ENCODE peak calls at places on chromosomes 5 and 9, in six cellular contexts. W is mammary epithelial cell; E is lower lobe of right lung; M is AG10803; O is CD4-positive, alpha-beta T cell; C is adrenal gland. H is an unnamed sample.

GRCh38 chr5:140565780-140566095 is 1.1 kb downstream of the SLC35A4 start:
- DNase-seq in W (no peak), E (peak), M (no peak), O (no peak), C (peak), H (peak)

GRCh38 chr5:109852371-109853160 is 162.8 kb downstream of the MAN2A1 start:
- DNase-seq in W (no peak), E (no peak), M (peak), O (no peak), C (no peak), H (peak)

GRCh38 chr9:136700959-136701664 is 11.3 kb upstream of the DIPK1B start:
- DNase-seq in W (no peak), E (peak), M (no peak), O (peak), C (no peak), H (no peak)

GRCh38 chr9:133506653-133507038 is 18.1 kb downstream of the MYMK start:
- DNase-seq in W (no peak), E (no peak), M (peak), O (no peak), C (peak), H (peak)

GRCh38 chr9:111632051-111632450 is 917 bp downstream of the DNAJC25 start:
- DNase-seq in W (peak), E (no peak), M (peak), O (no peak), C (no peak), H (no peak)

GRCh38 chr5:172173771-172174170 is 14.3 kb downstream of the STK10 start:
- DNase-seq in W (peak), E (peak), M (peak), O (peak), C (no peak), H (peak)

GRCh38 chr5:6291961-6292360 is 86.4 kb downstream of the MED10 start:
- DNase-seq in W (peak), E (no peak), M (peak), O (no peak), C (no peak), H (peak)

GRCh38 chr5:18299166-18299565 is 664.9 kb downstream of the TAF11L14 start:
- DNase-seq in W (no peak), E (no peak), M (no peak), O (no peak), C (no peak), H (no peak)

GRCh38 chr5:57891443-57891842 is 408.8 kb upstream of the ACTBL2 start:
- DNase-seq in W (no peak), E (no peak), M (no peak), O (no peak), C (no peak), H (no peak)

GRCh38 chr9:86765736-86766410 is 181.4 kb downstream of the GAS1 start:
- DNase-seq in W (no peak), E (no peak), M (no peak), O (no peak), C (no peak), H (no peak)

GRCh38 chr9:116628706-116629105 is 58.4 kb upstream of the TRIM32 start:
- DNase-seq in W (no peak), E (no peak), M (no peak), O (no peak), C (no peak), H (no peak)

GRCh38 chr9:18451409-18451808 is 22.5 kb upstream of the ADAMTSL1 start:
- DNase-seq in W (no peak), E (no peak), M (peak), O (no peak), C (no peak), H (peak)

GRCh38 chr9:4020038-4020746 is 279.7 kb downstream of the GLIS3 start:
- DNase-seq in W (no peak), E (no peak), M (no peak), O (no peak), C (no peak), H (peak)
- TF ChIP-seq CTCF in W (no peak), E (no peak), M (no peak), O (no peak), C (no peak), H (no peak)

DNA sequence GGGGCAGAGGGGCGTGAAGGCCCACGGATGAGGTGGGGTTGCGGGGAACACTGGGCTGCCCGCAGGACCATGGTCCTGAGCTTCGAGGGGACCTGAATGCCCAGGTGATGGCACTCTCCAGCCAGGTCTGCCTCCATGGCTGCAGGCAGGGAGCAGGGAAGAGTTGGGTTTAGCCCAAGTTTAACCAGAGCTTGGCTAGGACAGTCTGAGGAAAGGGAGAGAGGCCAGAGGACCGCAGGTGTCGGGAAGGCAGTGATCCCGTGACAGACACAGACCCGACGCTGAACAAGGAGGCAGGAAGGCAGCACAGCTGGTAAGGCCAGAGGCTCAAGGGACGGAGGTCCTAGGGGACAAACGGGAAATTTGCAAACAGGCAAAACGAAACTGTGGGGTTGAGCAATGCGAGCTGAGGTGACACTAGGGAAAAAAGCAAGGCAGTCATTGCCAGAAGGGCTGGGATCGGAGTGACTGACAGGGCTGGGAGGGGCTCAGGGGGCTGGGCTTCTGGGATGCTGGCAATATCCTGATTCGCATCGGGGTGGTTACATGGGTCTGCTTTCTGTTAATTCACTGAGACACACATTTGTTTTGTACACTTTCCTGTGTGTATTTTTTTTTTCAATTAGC is 25.0 kb downstream of the ARPC5L start:
- DNase-seq in W (no peak), E (peak), M (no peak), O (no peak), C (no peak), H (no peak)
- TF ChIP-seq CTCF in W (no peak), E (no peak), M (no peak), O (no peak), C (no peak), H (no peak)

GRCh38 chr5:26487553-26487952 is 550.8 kb downstream of the CDH9 start:
- DNase-seq in W (no peak), E (no peak), M (no peak), O (no peak), C (no peak), H (no peak)
- TF ChIP-seq CTCF in W (no peak), E (no peak), M (no peak), O (no peak), C (no peak), H (no peak)

DNA sequence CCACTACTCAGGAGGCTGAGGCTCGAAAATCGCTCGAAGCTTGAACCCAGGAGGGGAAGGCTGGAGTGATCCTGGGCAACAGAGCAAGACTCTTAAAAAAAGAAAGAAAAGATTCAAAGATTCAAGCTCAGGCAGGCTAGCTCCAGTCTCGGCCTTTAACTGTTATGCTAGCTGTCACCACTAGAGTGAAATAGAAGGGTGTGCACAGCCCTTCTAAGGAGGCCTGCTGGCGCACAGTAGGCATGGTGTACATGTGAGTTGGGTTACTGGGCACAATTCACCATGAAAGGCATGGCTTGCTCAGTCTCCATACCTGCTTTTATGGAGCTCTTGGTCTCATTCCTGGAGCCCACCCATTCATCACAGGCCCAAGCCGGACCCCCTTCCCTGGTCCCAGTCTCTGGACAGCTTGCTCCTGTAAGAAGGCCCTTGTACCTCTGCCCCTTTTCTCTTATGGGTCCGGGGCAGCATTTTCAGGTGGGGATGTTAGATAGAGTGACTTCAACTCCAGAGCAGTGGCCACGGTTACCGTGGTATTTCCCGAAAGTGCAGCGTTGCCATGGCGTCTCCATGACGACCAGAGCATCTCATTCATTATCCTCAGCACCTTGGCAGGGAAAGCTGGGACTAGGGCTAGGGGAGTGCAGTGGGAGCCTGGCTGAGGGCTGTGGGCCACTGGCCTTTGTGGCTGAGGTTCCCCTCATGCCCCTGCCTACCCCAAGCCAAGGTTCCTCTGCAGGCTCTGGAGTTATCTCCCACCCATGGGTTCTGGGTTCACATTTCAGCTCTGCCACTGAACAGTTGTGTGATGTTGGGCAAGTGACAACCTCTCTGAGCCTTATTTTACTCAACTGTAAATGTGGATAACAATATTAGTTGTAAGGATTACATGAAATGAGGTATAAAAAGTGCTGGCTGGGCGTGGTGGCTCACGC is 5.7 kb downstream of the NDST1 start:
- DNase-seq in W (no peak), E (no peak), M (no peak), O (no peak), C (peak), H (no peak)
- TF ChIP-seq CTCF in W (no peak), E (no peak), M (peak), O (no peak), C (no peak), H (peak)

DNA sequence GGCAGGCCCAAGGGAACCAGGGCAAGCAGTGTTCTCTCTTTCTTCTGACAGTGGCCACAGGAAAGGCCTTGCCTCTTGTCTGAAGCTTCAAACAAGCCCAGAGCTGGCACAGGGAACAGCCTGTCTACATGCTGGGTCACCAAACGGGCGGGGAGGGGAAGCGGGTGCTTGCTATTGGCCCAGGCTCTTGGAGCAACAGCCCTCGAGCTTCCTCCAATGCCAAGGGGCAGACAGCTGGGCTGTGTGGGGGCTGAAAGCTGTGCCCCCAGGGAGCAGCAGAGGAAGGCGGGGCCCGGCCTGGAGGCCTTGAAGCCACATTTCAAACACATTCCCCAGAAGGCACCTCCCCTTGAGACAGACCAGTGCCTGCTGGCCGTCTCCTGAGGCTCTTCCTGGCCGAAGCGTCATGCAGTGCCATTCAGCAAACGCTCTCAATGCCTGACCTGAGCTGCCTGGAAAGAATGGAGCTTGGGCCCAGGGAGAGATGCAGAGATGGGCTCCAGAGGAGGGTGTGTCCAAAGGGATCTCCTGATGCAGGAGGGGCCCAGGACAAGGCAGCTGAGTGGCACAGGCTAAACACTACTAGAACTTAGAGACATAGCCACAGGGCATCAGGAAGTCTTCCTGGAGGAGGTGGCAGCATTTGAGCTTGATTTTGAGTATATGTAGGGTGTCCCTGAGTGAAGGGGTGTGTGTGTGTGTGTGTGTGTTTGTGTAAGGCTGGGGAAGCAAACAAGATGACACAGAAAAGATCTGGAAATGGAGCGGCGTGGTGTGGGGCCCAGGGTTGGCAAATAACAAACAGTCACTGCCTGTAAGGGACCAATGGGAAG is 2.5 kb downstream of the FIBCD1 start:
- DNase-seq in W (peak), E (no peak), M (peak), O (no peak), C (peak), H (peak)
- TF ChIP-seq CTCF in W (no peak), E (no peak), M (no peak), O (no peak), C (no peak), H (no peak)

GRCh38 chr5:74143151-74143550 is 497.4 kb downstream of the ENC1 start:
- DNase-seq in W (peak), E (no peak), M (no peak), O (no peak), C (no peak), H (no peak)
- TF ChIP-seq CTCF in W (no peak), E (no peak), M (no peak), O (no peak), C (no peak), H (no peak)

GRCh38 chr5:179343902-179344300 is 1.4 kb downstream of the ADAMTS2 start:
- DNase-seq in W (no peak), E (no peak), M (peak), O (no peak), C (peak), H (peak)
- TF ChIP-seq CTCF in W (no peak), E (peak), M (peak), O (no peak), C (peak), H (peak)

DNA sequence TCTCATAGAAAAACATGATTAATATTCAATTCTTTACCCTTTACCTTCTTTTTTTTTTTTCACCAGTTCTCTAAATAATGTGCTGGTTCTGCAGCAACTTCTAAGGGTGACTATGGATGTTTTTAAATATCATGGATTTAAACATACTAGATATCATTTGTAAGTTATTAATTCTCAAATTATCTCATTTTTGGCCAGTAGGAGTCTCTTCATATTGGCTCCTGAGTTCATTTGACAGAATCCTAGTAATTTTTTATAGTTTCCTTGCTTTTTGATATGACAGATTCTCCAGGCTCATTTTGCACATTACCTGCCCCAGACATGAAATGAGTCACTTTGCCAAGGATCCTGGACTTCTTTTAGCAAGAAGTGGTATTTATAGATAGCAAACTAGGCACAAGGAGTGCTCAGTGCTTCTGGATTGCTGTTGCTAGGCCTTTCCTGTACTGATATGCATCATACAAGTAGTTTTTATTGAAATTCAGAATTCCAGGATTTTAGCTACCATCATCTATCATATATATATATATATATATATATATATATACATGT is 201.3 kb upstream of the IL12B start:
- DNase-seq in W (no peak), E (no peak), M (no peak), O (no peak), C (no peak), H (peak)
- TF ChIP-seq CTCF in W (peak), E (no peak), M (peak), O (no peak), C (peak), H (peak)

DNA sequence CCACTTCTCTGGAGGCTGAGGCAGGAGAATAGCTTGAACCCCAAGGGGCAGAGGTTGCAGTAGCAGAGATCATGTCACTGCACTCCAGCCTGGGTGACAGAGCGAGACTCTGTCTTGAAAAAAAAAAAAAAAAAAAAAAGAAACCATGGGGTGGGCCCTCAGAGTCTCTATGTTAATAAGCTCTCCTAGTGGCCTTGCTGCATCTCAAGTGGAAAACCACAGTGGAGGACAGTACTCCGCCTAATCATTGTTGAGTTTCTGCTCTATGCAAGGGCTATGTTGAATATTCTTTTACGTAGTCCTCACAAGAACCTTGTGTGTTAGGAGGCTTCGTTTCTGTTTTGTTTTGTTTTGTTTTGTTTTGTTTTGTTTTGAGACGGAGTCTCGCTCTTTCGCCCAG is 48.9 kb downstream of the TJP2 start:
- DNase-seq in W (no peak), E (no peak), M (no peak), O (no peak), C (no peak), H (no peak)
- TF ChIP-seq CTCF in W (no peak), E (no peak), M (no peak), O (no peak), C (no peak), H (no peak)

GRCh38 chr5:10021248-10021647 is 228.4 kb downstream of the ATPSCKMT start:
- DNase-seq in W (no peak), E (no peak), M (no peak), O (no peak), C (no peak), H (no peak)
- TF ChIP-seq CTCF in W (no peak), E (no peak), M (no peak), O (no peak), C (no peak), H (peak)

H was measured in fibroblast of the aortic adventitia.